ENCODE peak calls at places on chromosomes 7 and 10, in eight cellular contexts. K, N, X, H, D, T, S and G are unnamed samples.

GRCh38 chr10:133126431-133127290 is 33.4 kb upstream of the KNDC1 start:
- DNase-seq in N (no peak), X (no peak), T (no peak), K (peak), S (no peak), H (no peak), D (peak), G (no peak)

GRCh38 chr7:99897688-99898357 is 21.0 kb upstream of the OR2AE1 start:
- DNase-seq in X (no peak), K (no peak), H (no peak), T (no peak), D (no peak), N (no peak), S (no peak), G (no peak)

GRCh38 chr10:128007971-128008370 is 101.1 kb downstream of the PTPRE start:
- DNase-seq in N (no peak), X (no peak), D (no peak), H (no peak), S (no peak), T (no peak), K (no peak), G (no peak)

GRCh38 chr10:77501152-77501845 is 136.3 kb downstream of the KCNMA1 start:
- DNase-seq in T (peak), X (no peak), N (no peak), K (peak), H (no peak), D (no peak), S (peak), G (peak)

GRCh38 chr10:101014966-101015581 is 15.5 kb downstream of the LZTS2 start:
- DNase-seq in T (peak), D (no peak), X (no peak), H (no peak), N (no peak), S (peak), K (no peak), G (peak)

GRCh38 chr7:50405246-50405645 is 44.9 kb downstream of the FIGNL1 start:
- DNase-seq in N (no peak), S (no peak), X (no peak), K (no peak), T (no peak), H (no peak), D (no peak), G (no peak)

GRCh38 chr7:35820858-35821257 is 20.0 kb downstream of the SEPTIN7 start:
- DNase-seq in D (no peak), N (peak), T (no peak), X (no peak), H (no peak), S (no peak), K (no peak), G (no peak)

GRCh38 chr7:151393031-151393977 is 16.5 kb downstream of the WDR86 start:
- DNase-seq in D (no peak), T (no peak), S (no peak), K (no peak), X (no peak), H (no peak), N (no peak), G (peak)

GRCh38 chr10:7971949-7972348 is 82.5 kb upstream of the GATA3 start:
- DNase-seq in S (peak), D (no peak), H (no peak), T (no peak), K (no peak), N (no peak), X (no peak), G (no peak)

GRCh38 chr10:48364659-48365405 is 58.4 kb downstream of the MAPK8 start:
- DNase-seq in T (peak), D (no peak), X (no peak), N (no peak), S (peak), K (no peak), H (no peak), G (peak)

GRCh38 chr10:75240329-75240728 is 4.6 kb upstream of the COMTD1 start:
- DNase-seq in D (no peak), K (peak), H (no peak), T (no peak), S (no peak), X (no peak), N (no peak), G (no peak)

GRCh38 chr10:129604333-129605032 is 137.4 kb downstream of the MGMT start:
- DNase-seq in T (no peak), D (no peak), K (no peak), S (no peak), X (no peak), H (no peak), N (no peak), G (no peak)

GRCh38 chr10:72250666-72251065 is 23.1 kb upstream of the DDIT4 start:
- DNase-seq in X (peak), K (peak), T (no peak), H (no peak), N (peak), D (no peak), S (peak), G (no peak)

GRCh38 chr7:43872401-43873165 is 3.3 kb upstream of the MRPS24 start:
- DNase-seq in K (peak), D (no peak), T (peak), N (no peak), X (no peak), H (no peak), S (peak), G (peak)

GRCh38 chr10:73218466-73219191 is 28.4 kb downstream of the DNAJC9 start:
- DNase-seq in D (peak), T (no peak), X (no peak), H (no peak), N (no peak), K (no peak), S (peak), G (peak)

GRCh38 chr7:1532456-1533254 is 2.2 kb downstream of the MAFK start:
- DNase-seq in S (peak), H (peak), T (peak), N (peak), X (peak), D (no peak), K (peak), G (peak)

GRCh38 chr7:29285451-29285807 is 90.9 kb downstream of the CHN2 start:
- DNase-seq in H (no peak), S (peak), N (no peak), K (no peak), X (no peak), D (no peak), T (peak), G (peak)

GRCh38 chr10:116538992-116539391 is 6.7 kb upstream of the PNLIP start:
- DNase-seq in H (no peak), K (no peak), S (no peak), N (no peak), D (no peak), X (no peak), T (no peak), G (no peak)

GRCh38 chr7:116984917-116985316 is 31.6 kb downstream of the ST7 start:
- DNase-seq in K (no peak), D (peak), T (no peak), N (no peak), H (no peak), X (no peak), S (peak), G (peak)

GRCh38 chr10:62043493-62043938 is 142.0 kb downstream of the ARID5B start:
- DNase-seq in S (peak), T (no peak), N (no peak), K (no peak), X (no peak), H (no peak), D (no peak), G (peak)

GRCh38 chr7:135728136-135728669 is at the start of gene SLC13A4:
- DNase-seq in T (no peak), X (no peak), D (peak), K (no peak), N (peak), H (no peak), S (no peak), G (no peak)

GRCh38 chr10:43125274-43125845 is 12.9 kb upstream of the CSGALNACT2 start:
- DNase-seq in K (no peak), H (no peak), X (peak), T (no peak), D (no peak), S (no peak), N (no peak), G (no peak)

GRCh38 chr10:126233182-126233581 is 155.1 kb downstream of the ADAM12 start:
- DNase-seq in S (no peak), N (no peak), D (no peak), T (no peak), H (no peak), X (no peak), K (no peak), G (no peak)

GRCh38 chr10:48638158-48638557 is 33.3 kb upstream of the ARHGAP22 start:
- DNase-seq in H (no peak), D (no peak), N (no peak), K (no peak), T (no peak), S (no peak), X (no peak), G (no peak)

GRCh38 chr7:34096135-34096775 is 190.9 kb downstream of the BMPER start:
- DNase-seq in K (peak), T (peak), D (no peak), X (peak), S (peak), N (no peak), H (no peak), G (peak)